ENCODE peak calls at places on chromosomes 2 and 18, in four cellular contexts. One of them, this sample, is unnamed.

GRCh38 chr2:229445501-229446294 is 174.6 kb upstream of the PID1 start:
- DNase-seq in H9: no peak
- DNase-seq in aorta: peak; percentile 66
- DNase-seq in ELF-1: no peak
- DNase-seq in this sample: no peak

GRCh38 chr2:160612266-160612864 is 118.8 kb upstream of the RBMS1 start:
- DNase-seq in aorta: no peak
- DNase-seq in ELF-1: no peak
- DNase-seq in H9: no peak
- DNase-seq in this sample: no peak

GRCh38 chr18:32922951-32923430 is 150.2 kb upstream of the KLHL14 start:
- DNase-seq in aorta: no peak
- DNase-seq in ELF-1: no peak
- DNase-seq in H9: no peak
- DNase-seq in this sample: no peak

GRCh38 chr2:54456526-54457325 is 599 bp downstream of the SPTBN1 start:
- DNase-seq in aorta: peak; percentile 59
- DNase-seq in H9: peak; percentile 44
- DNase-seq in ELF-1: peak; percentile 28
- DNase-seq in this sample: peak; percentile 59

GRCh38 chr2:53820038-53820437 is 33.2 kb downstream of the ERLEC1 start:
- DNase-seq in ELF-1: no peak
- DNase-seq in H9: no peak
- DNase-seq in aorta: no peak
- DNase-seq in this sample: no peak

GRCh38 chr18:67665266-67665665 is 148.7 kb upstream of the DSEL start:
- DNase-seq in H9: no peak
- DNase-seq in ELF-1: peak; percentile 3
- DNase-seq in aorta: no peak
- DNase-seq in this sample: peak; percentile 51

GRCh38 chr2:167294775-167295140 is 406.5 kb downstream of the XIRP2 start:
- DNase-seq in aorta: no peak
- DNase-seq in H9: no peak
- DNase-seq in ELF-1: no peak
- DNase-seq in this sample: no peak

GRCh38 chr2:241321911-241322310 is 6.2 kb downstream of the SEPTIN2 start:
- DNase-seq in H9: no peak
- DNase-seq in aorta: no peak
- DNase-seq in ELF-1: no peak
- DNase-seq in this sample: no peak

GRCh38 chr18:9354256-9354655 is 19.7 kb downstream of the TWSG1 start:
- DNase-seq in aorta: no peak
- DNase-seq in ELF-1: no peak
- DNase-seq in H9: no peak
- DNase-seq in this sample: no peak

GRCh38 chr2:69915050-69915945 is at the start of gene MXD1:
- DNase-seq in ELF-1: peak; percentile 30
- DNase-seq in aorta: peak; percentile 66
- DNase-seq in H9: peak; percentile 38
- DNase-seq in this sample: no peak

GRCh38 chr2:34147780-34148179 is 548.7 kb upstream of the FAM98A start:
- DNase-seq in aorta: no peak
- DNase-seq in H9: no peak
- DNase-seq in ELF-1: no peak
- DNase-seq in this sample: no peak

GRCh38 chr2:215626063-215626462 is 190.2 kb upstream of the FN1 start:
- DNase-seq in H9: no peak
- DNase-seq in aorta: no peak
- DNase-seq in ELF-1: no peak
- DNase-seq in this sample: no peak

GRCh38 chr18:54223568-54224241 is 764 bp downstream of the MBD2 start:
- DNase-seq in aorta: peak; percentile 69
- DNase-seq in ELF-1: peak; percentile 27
- DNase-seq in H9: peak; percentile 32
- DNase-seq in this sample: peak; percentile 45

GRCh38 chr2:169649278-169649677 is 44.9 kb downstream of the CFAP210 start:
- DNase-seq in ELF-1: no peak
- DNase-seq in H9: no peak
- DNase-seq in aorta: no peak
- DNase-seq in this sample: no peak

GRCh38 chr18:36469471-36469870 is 172.0 kb downstream of the FHOD3 start:
- DNase-seq in ELF-1: no peak
- DNase-seq in aorta: no peak
- DNase-seq in H9: no peak
- DNase-seq in this sample: no peak

GRCh38 chr18:51655327-51655698 is 457.8 kb upstream of the MEX3C start:
- DNase-seq in aorta: no peak
- DNase-seq in H9: no peak
- DNase-seq in ELF-1: no peak
- DNase-seq in this sample: peak; percentile 64

This sample was measured in mesendoderm.